ENCODE peak calls at places on chromosomes 2 and 18, in four cellular contexts. J, A, C and P are unnamed samples.

GRCh38 chr2:156956161-156956560 is 301.3 kb upstream of the GALNT5 start:
- DNase-seq in J (no peak), A (no peak), C (no peak), P (no peak)

GRCh38 chr18:63238711-63239110 is 80.9 kb downstream of the BCL2 start:
- DNase-seq in J (no peak), A (no peak), C (peak), P (peak)

GRCh38 chr2:56523815-56524214 is 340.0 kb downstream of the CCDC85A start:
- DNase-seq in J (no peak), A (no peak), C (no peak), P (no peak)

GRCh38 chr2:188628989-188629889 is 337.6 kb downstream of the GULP1 start:
- DNase-seq in J (no peak), A (no peak), C (no peak), P (no peak)

GRCh38 chr2:229226372-229226771 is 44.7 kb downstream of the PID1 start:
- DNase-seq in J (no peak), A (no peak), C (no peak), P (no peak)

GRCh38 chr2:132599556-132599955 is 70.4 kb downstream of the LYPD1 start:
- DNase-seq in J (no peak), A (no peak), C (no peak), P (no peak)

GRCh38 chr2:129812071-129812470 is 167.4 kb upstream of the RAB6C start:
- DNase-seq in J (no peak), A (peak), C (no peak), P (no peak)

GRCh38 chr18:52409732-52410131 is 69.7 kb downstream of the DCC start:
- DNase-seq in J (no peak), A (peak), C (no peak), P (no peak)

GRCh38 chr18:62991959-62992358 is 276.6 kb downstream of the PHLPP1 start:
- DNase-seq in J (peak), A (no peak), C (no peak), P (peak)

GRCh38 chr2:160934263-160934662 is 226.0 kb upstream of the TANK start:
- DNase-seq in J (no peak), A (peak), C (no peak), P (no peak)

GRCh38 chr18:7576685-7577084 is 9.6 kb downstream of the PTPRM start:
- DNase-seq in J (no peak), A (no peak), C (no peak), P (no peak)

GRCh38 chr2:134866498-134867099 is 28.2 kb downstream of the ACMSD start:
- DNase-seq in J (no peak), A (no peak), C (no peak), P (no peak)

GRCh38 chr2:127632592-127633489 is 13.1 kb upstream of the GPR17 start:
- DNase-seq in J (no peak), A (no peak), C (no peak), P (no peak)

GRCh38 chr2:54975175-54975574 is 75.1 kb downstream of the RTN4 start:
- DNase-seq in J (no peak), A (no peak), C (no peak), P (no peak)

GRCh38 chr18:30915336-30915988 is 127.1 kb downstream of the DSC3 start:
- DNase-seq in J (no peak), A (peak), C (no peak), P (no peak)

GRCh38 chr2:166180951-166181812 is 53.4 kb upstream of the SCN1A start:
- DNase-seq in J (peak), A (peak), C (no peak), P (peak)

GRCh38 chr2:2332381-2332780 is 1.3 kb upstream of the MYT1L start:
- DNase-seq in J (no peak), A (no peak), C (no peak), P (no peak)

GRCh38 chr2:2331905-2332280 is 818 bp upstream of the MYT1L start:
- DNase-seq in J (no peak), A (no peak), C (peak), P (peak)

GRCh38 chr2:2328847-2329246 is 2.2 kb downstream of the MYT1L start:
- DNase-seq in J (peak), A (peak), C (no peak), P (peak)

GRCh38 chr2:2333076-2333475 is 2.0 kb upstream of the MYT1L start:
- DNase-seq in J (no peak), A (no peak), C (no peak), P (no peak)
- TF ChIP-seq ATF2 in J (no peak), A (no peak), C (no peak), P (no peak)

DNA sequence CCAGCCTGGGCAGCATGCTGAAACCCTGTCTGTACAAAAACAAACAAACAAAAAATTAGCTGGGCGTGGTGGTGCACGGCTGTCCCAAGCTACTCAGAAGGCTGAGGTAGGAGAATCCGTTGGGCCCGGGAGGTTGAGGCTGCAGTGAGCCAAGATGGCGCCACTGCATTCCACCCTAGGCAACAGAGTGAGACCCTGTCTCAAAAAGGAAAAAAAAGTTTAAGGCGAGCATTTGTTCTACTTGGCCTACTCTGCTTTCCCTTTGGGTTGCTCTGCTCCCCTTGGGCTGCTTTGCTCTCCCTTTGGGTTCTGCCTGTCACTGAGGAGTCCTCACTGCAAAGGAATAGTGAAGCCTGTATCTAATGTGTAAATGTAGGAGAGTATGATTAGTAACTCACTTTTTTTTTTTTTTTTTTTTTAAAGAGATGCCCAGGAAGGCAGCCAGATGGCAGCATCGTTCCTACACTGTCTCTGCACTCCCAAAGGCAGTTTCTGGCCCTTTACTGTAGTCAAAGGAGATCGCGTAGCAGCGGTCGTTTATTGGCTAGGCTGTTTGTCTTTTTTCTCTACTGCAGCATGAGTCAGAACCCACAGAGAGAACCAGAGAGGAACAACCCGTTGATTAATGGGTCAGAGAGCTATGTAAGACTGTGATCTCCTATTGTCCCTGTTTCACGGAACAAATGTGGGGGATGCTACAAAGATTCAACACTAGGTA is 118.3 kb upstream of the CWC22 start:
- DNase-seq in J (no peak), A (peak), C (peak), P (peak)
- TF ChIP-seq JUN in J (no peak), A (no peak), C (no peak), P (no peak)

GRCh38 chr2:191020221-191020741 is 6.3 kb upstream of the STAT1 start:
- DNase-seq in J (peak), A (peak), C (peak), P (peak)

GRCh38 chr2:191023235-191023679 is 9.3 kb upstream of the STAT1 start:
- DNase-seq in J (peak), A (no peak), C (no peak), P (no peak)

GRCh38 chr2:191018663-191019119 is 4.7 kb upstream of the STAT1 start:
- DNase-seq in J (no peak), A (no peak), C (no peak), P (no peak)

GRCh38 chr2:191018048-191018447 is 4.1 kb upstream of the STAT1 start:
- DNase-seq in J (no peak), A (no peak), C (no peak), P (no peak)

GRCh38 chr2:191020742-191021381 is 6.9 kb upstream of the STAT1 start:
- DNase-seq in J (no peak), A (peak), C (no peak), P (no peak)
- TF ChIP-seq ATF2 in J (no peak), A (no peak), C (no peak), P (no peak)

GRCh38 chr2:45904267-45904921 is 252.9 kb downstream of the PRKCE start:
- DNase-seq in J (no peak), A (no peak), C (no peak), P (no peak)

GRCh38 chr2:45902379-45902778 is 250.9 kb downstream of the PRKCE start:
- DNase-seq in J (no peak), A (no peak), C (no peak), P (no peak)

GRCh38 chr2:45904931-45905642 is 253.6 kb downstream of the PRKCE start:
- DNase-seq in J (no peak), A (no peak), C (no peak), P (no peak)

GRCh38 chr2:45901468-45902081 is 250.1 kb downstream of the PRKCE start:
- DNase-seq in J (no peak), A (no peak), C (no peak), P (no peak)

GRCh38 chr2:45902952-45903351 is 251.5 kb downstream of the PRKCE start:
- DNase-seq in J (no peak), A (no peak), C (no peak), P (no peak)
- TF ChIP-seq JUN in J (no peak), A (no peak), C (no peak), P (no peak)

GRCh38 chr2:101725038-101725437 is 27.5 kb downstream of the MAP4K4 start:
- DNase-seq in J (no peak), A (no peak), C (no peak), P (no peak)

GRCh38 chr2:101724113-101724450 is 26.6 kb downstream of the MAP4K4 start:
- DNase-seq in J (no peak), A (no peak), C (no peak), P (no peak)

GRCh38 chr2:101722878-101723277 is 25.4 kb downstream of the MAP4K4 start:
- DNase-seq in J (no peak), A (no peak), C (no peak), P (no peak)

GRCh38 chr2:101723366-101724112 is 26.0 kb downstream of the MAP4K4 start:
- DNase-seq in J (no peak), A (no peak), C (no peak), P (no peak)

GRCh38 chr2:101725515-101726192 is 28.1 kb downstream of the MAP4K4 start:
- DNase-seq in J (peak), A (no peak), C (no peak), P (peak)
- TF ChIP-seq ATF2 in J (no peak), A (no peak), C (no peak), P (no peak)

GRCh38 chr18:67586101-67586500 is 69.6 kb upstream of the DSEL start:
- DNase-seq in J (no peak), A (no peak), C (no peak), P (no peak)
- TF ChIP-seq JUN in J (no peak), A (no peak), C (no peak), P (no peak)

GRCh38 chr2:58634653-58635347 is 393.7 kb upstream of the FANCL start:
- DNase-seq in J (no peak), A (no peak), C (peak), P (no peak)

GRCh38 chr2:58641001-58641400 is 399.9 kb upstream of the FANCL start:
- DNase-seq in J (no peak), A (no peak), C (no peak), P (no peak)

GRCh38 chr2:58635801-58636375 is 394.8 kb upstream of the FANCL start:
- DNase-seq in J (no peak), A (no peak), C (no peak), P (no peak)

GRCh38 chr2:58640042-58640441 is 398.9 kb upstream of the FANCL start:
- DNase-seq in J (peak), A (no peak), C (no peak), P (no peak)

GRCh38 chr2:58638256-58638795 is 397.2 kb upstream of the FANCL start:
- DNase-seq in J (no peak), A (no peak), C (no peak), P (no peak)
- TF ChIP-seq ATF2 in J (no peak), A (no peak), C (no peak), P (no peak)